ENCODE peak calls at places on chromosomes 3 and 15, in five cellular contexts. One of them, this sample, is unnamed.

GRCh38 chr3:143769663-143770062 is 78.6 kb downstream of the SLC9A9 start:
- DNase-seq in effector memory CD4-positive, alpha-beta T cell: no peak
- DNase-seq in H7: no peak
- DNase-seq in thoracic aorta: no peak
- DNase-seq in HCEC 1CT: peak
- DNase-seq in this sample: no peak

GRCh38 chr3:123347205-123347604 is 101.7 kb downstream of the ADCY5 start:
- DNase-seq in effector memory CD4-positive, alpha-beta T cell: no peak
- DNase-seq in H7: no peak
- DNase-seq in thoracic aorta: no peak
- DNase-seq in HCEC 1CT: no peak
- DNase-seq in this sample: no peak

GRCh38 chr3:100041328-100041749 is 73.0 kb downstream of the FILIP1L start:
- DNase-seq in effector memory CD4-positive, alpha-beta T cell: no peak
- DNase-seq in H7: no peak
- DNase-seq in thoracic aorta: no peak
- DNase-seq in HCEC 1CT: peak
- DNase-seq in this sample: peak

GRCh38 chr15:80991446-80991845 is 1.8 kb upstream of the MESD start:
- DNase-seq in effector memory CD4-positive, alpha-beta T cell: no peak
- DNase-seq in H7: no peak
- DNase-seq in thoracic aorta: no peak
- DNase-seq in HCEC 1CT: peak
- DNase-seq in this sample: no peak

GRCh38 chr3:31247850-31248618 is 284.7 kb upstream of the STT3B start:
- DNase-seq in effector memory CD4-positive, alpha-beta T cell: no peak
- DNase-seq in H7: no peak
- DNase-seq in thoracic aorta: no peak
- DNase-seq in HCEC 1CT: no peak
- DNase-seq in this sample: peak

GRCh38 chr3:57942366-57942765 is 65.9 kb upstream of the FLNB start:
- DNase-seq in effector memory CD4-positive, alpha-beta T cell: no peak
- DNase-seq in H7: no peak
- DNase-seq in thoracic aorta: no peak
- DNase-seq in HCEC 1CT: peak
- DNase-seq in this sample: no peak

GRCh38 chr15:32908135-32908801 is 190.5 kb downstream of the GREM1 start:
- DNase-seq in effector memory CD4-positive, alpha-beta T cell: no peak
- DNase-seq in H7: no peak
- DNase-seq in thoracic aorta: no peak
- DNase-seq in HCEC 1CT: peak
- DNase-seq in this sample: no peak

GRCh38 chr15:57205999-57206398 is 170.3 kb upstream of the CGNL1 start:
- DNase-seq in effector memory CD4-positive, alpha-beta T cell: no peak
- DNase-seq in H7: no peak
- DNase-seq in thoracic aorta: no peak
- DNase-seq in HCEC 1CT: no peak
- DNase-seq in this sample: no peak

GRCh38 chr3:150317469-150317868 is 90.6 kb upstream of the TSC22D2 start:
- DNase-seq in effector memory CD4-positive, alpha-beta T cell: no peak
- DNase-seq in H7: no peak
- DNase-seq in thoracic aorta: no peak
- DNase-seq in HCEC 1CT: no peak
- DNase-seq in this sample: no peak

GRCh38 chr3:172522871-172523818 is at the start of gene TNFSF10:
- DNase-seq in effector memory CD4-positive, alpha-beta T cell: peak
- DNase-seq in H7: peak
- DNase-seq in thoracic aorta: no peak
- DNase-seq in HCEC 1CT: no peak
- DNase-seq in this sample: no peak

GRCh38 chr3:188947983-188948657 is 223.7 kb upstream of the TPRG1 start:
- DNase-seq in effector memory CD4-positive, alpha-beta T cell: no peak
- DNase-seq in H7: peak
- DNase-seq in thoracic aorta: peak
- DNase-seq in HCEC 1CT: peak
- DNase-seq in this sample: peak

GRCh38 chr3:139827833-139828232 is 107.2 kb upstream of the CLSTN2 start:
- DNase-seq in effector memory CD4-positive, alpha-beta T cell: no peak
- DNase-seq in H7: no peak
- DNase-seq in thoracic aorta: no peak
- DNase-seq in HCEC 1CT: no peak
- DNase-seq in this sample: no peak

GRCh38 chr3:36741285-36741684 is 23.1 kb downstream of the DCLK3 start:
- DNase-seq in effector memory CD4-positive, alpha-beta T cell: no peak
- DNase-seq in H7: peak
- DNase-seq in thoracic aorta: no peak
- DNase-seq in HCEC 1CT: peak
- DNase-seq in this sample: peak

GRCh38 chr15:48897144-48897814 is 19.3 kb downstream of the EID1 start:
- DNase-seq in effector memory CD4-positive, alpha-beta T cell: no peak
- DNase-seq in H7: no peak
- DNase-seq in thoracic aorta: no peak
- DNase-seq in HCEC 1CT: peak
- DNase-seq in this sample: peak

GRCh38 chr15:40095381-40096093 is 13.1 kb downstream of the BMF start:
- DNase-seq in effector memory CD4-positive, alpha-beta T cell: no peak
- DNase-seq in H7: no peak
- DNase-seq in thoracic aorta: no peak
- DNase-seq in HCEC 1CT: no peak
- DNase-seq in this sample: no peak

GRCh38 chr3:78825118-78825857 is 942.5 kb downstream of the ROBO1 start:
- DNase-seq in effector memory CD4-positive, alpha-beta T cell: no peak
- DNase-seq in H7: no peak
- DNase-seq in thoracic aorta: no peak
- DNase-seq in HCEC 1CT: no peak
- DNase-seq in this sample: no peak

GRCh38 chr15:40941528-40942336 is 11.5 kb upstream of the CHAC1 start:
- DNase-seq in effector memory CD4-positive, alpha-beta T cell: peak
- DNase-seq in H7: peak
- DNase-seq in thoracic aorta: peak
- DNase-seq in HCEC 1CT: peak
- DNase-seq in this sample: peak

GRCh38 chr3:78140866-78141658 is 1101.2 kb downstream of the ROBO2 start:
- DNase-seq in effector memory CD4-positive, alpha-beta T cell: no peak
- DNase-seq in H7: no peak
- DNase-seq in thoracic aorta: no peak
- DNase-seq in HCEC 1CT: peak
- DNase-seq in this sample: peak